ENCODE peak calls at places on chromosomes 11 and 22, in seven cellular contexts. One of them, this sample, is unnamed. For H3K9me3 and H3K4me1, the result is how much of the 10 kb centered on the place peaks cover.

GRCh38 chr11:61791737-61792309 is 576 bp downstream of the TMEM258 start:
- DNase-seq in naive thymus-derived CD4-positive, alpha-beta T cell: peak
- DNase-seq in CD8-positive, alpha-beta T cell: peak
- DNase-seq in psoas muscle: peak
- DNase-seq in body of pancreas: peak
- DNase-seq in right lobe of liver: no peak
- DNase-seq in ovary: peak
- DNase-seq in this sample: peak

GRCh38 chr11:120613264-120614226 is 102.0 kb downstream of the GRIK4 start:
- DNase-seq in naive thymus-derived CD4-positive, alpha-beta T cell: no peak
- DNase-seq in CD8-positive, alpha-beta T cell: no peak
- DNase-seq in psoas muscle: no peak
- DNase-seq in body of pancreas: no peak
- DNase-seq in right lobe of liver: no peak
- DNase-seq in ovary: no peak
- DNase-seq in this sample: no peak

GRCh38 chr11:34783816-34784317 is 132.3 kb downstream of the APIP start:
- DNase-seq in naive thymus-derived CD4-positive, alpha-beta T cell: no peak
- DNase-seq in CD8-positive, alpha-beta T cell: no peak
- DNase-seq in psoas muscle: no peak
- DNase-seq in body of pancreas: no peak
- DNase-seq in right lobe of liver: peak
- DNase-seq in ovary: no peak
- DNase-seq in this sample: no peak

GRCh38 chr22:47180796-47181195 is 418.3 kb downstream of the TBC1D22A start:
- DNase-seq in naive thymus-derived CD4-positive, alpha-beta T cell: no peak
- DNase-seq in CD8-positive, alpha-beta T cell: no peak
- DNase-seq in psoas muscle: no peak
- DNase-seq in body of pancreas: no peak
- DNase-seq in right lobe of liver: no peak
- DNase-seq in ovary: no peak
- DNase-seq in this sample: no peak

GRCh38 chr11:85664561-85665481 is at the start of gene CREBZF:
- DNase-seq in naive thymus-derived CD4-positive, alpha-beta T cell: peak
- DNase-seq in CD8-positive, alpha-beta T cell: peak
- DNase-seq in psoas muscle: peak
- DNase-seq in body of pancreas: peak
- DNase-seq in right lobe of liver: peak
- DNase-seq in ovary: peak
- DNase-seq in this sample: peak

GRCh38 chr11:79957702-79958101 is 516.9 kb upstream of the TENM4 start:
- DNase-seq in naive thymus-derived CD4-positive, alpha-beta T cell: no peak
- DNase-seq in CD8-positive, alpha-beta T cell: no peak
- DNase-seq in psoas muscle: no peak
- DNase-seq in body of pancreas: no peak
- DNase-seq in right lobe of liver: no peak
- DNase-seq in ovary: no peak
- DNase-seq in this sample: no peak

GRCh38 chr11:128764617-128765095 is 70.8 kb downstream of the FLI1 start:
- DNase-seq in naive thymus-derived CD4-positive, alpha-beta T cell: no peak
- DNase-seq in CD8-positive, alpha-beta T cell: no peak
- DNase-seq in psoas muscle: no peak
- DNase-seq in body of pancreas: peak
- DNase-seq in right lobe of liver: no peak
- DNase-seq in ovary: no peak
- DNase-seq in this sample: no peak

GRCh38 chr11:134866981-134867675 is 455.1 kb upstream of the B3GAT1 start:
- DNase-seq in naive thymus-derived CD4-positive, alpha-beta T cell: no peak
- DNase-seq in CD8-positive, alpha-beta T cell: no peak
- DNase-seq in psoas muscle: no peak
- DNase-seq in body of pancreas: no peak
- DNase-seq in right lobe of liver: no peak
- DNase-seq in ovary: no peak
- DNase-seq in this sample: no peak

GRCh38 chr11:120324932-120325810 is at the start of gene TLCD5:
- DNase-seq in naive thymus-derived CD4-positive, alpha-beta T cell: no peak
- DNase-seq in CD8-positive, alpha-beta T cell: peak
- DNase-seq in psoas muscle: peak
- DNase-seq in body of pancreas: peak
- DNase-seq in right lobe of liver: peak
- DNase-seq in ovary: peak
- DNase-seq in this sample: peak

GRCh38 chr22:30667092-30667485 is 586 bp downstream of the DUSP18 start:
- DNase-seq in naive thymus-derived CD4-positive, alpha-beta T cell: peak
- DNase-seq in CD8-positive, alpha-beta T cell: no peak
- DNase-seq in psoas muscle: no peak
- DNase-seq in body of pancreas: peak
- DNase-seq in right lobe of liver: no peak
- DNase-seq in ovary: no peak
- DNase-seq in this sample: no peak

GRCh38 chr22:39589880-39590279 is 19.3 kb downstream of the CACNA1I start:
- DNase-seq in naive thymus-derived CD4-positive, alpha-beta T cell: no peak
- DNase-seq in CD8-positive, alpha-beta T cell: no peak
- DNase-seq in psoas muscle: no peak
- DNase-seq in body of pancreas: no peak
- DNase-seq in right lobe of liver: no peak
- DNase-seq in ovary: no peak
- DNase-seq in this sample: no peak

GRCh38 chr11:96341237-96342130 is 1.5 kb downstream of the MAML2 start:
- DNase-seq in naive thymus-derived CD4-positive, alpha-beta T cell: peak
- DNase-seq in CD8-positive, alpha-beta T cell: peak
- DNase-seq in psoas muscle: peak
- DNase-seq in body of pancreas: peak
- DNase-seq in right lobe of liver: peak
- DNase-seq in ovary: peak
- DNase-seq in this sample: peak

GRCh38 chr22:35367331-35367886 is 13.5 kb upstream of the HMOX1 start:
- DNase-seq in naive thymus-derived CD4-positive, alpha-beta T cell: no peak
- DNase-seq in CD8-positive, alpha-beta T cell: no peak
- DNase-seq in psoas muscle: no peak
- DNase-seq in body of pancreas: no peak
- DNase-seq in right lobe of liver: no peak
- DNase-seq in ovary: no peak
- DNase-seq in this sample: no peak

GRCh38 chr11:74493816-74494630 is 499 bp upstream of the LIPT2 start:
- DNase-seq in naive thymus-derived CD4-positive, alpha-beta T cell: no peak
- DNase-seq in CD8-positive, alpha-beta T cell: no peak
- DNase-seq in psoas muscle: no peak
- DNase-seq in body of pancreas: no peak
- DNase-seq in right lobe of liver: no peak
- DNase-seq in ovary: no peak
- DNase-seq in this sample: no peak

GRCh38 chr11:73576226-73576625 is 21.7 kb downstream of the FAM168A start:
- DNase-seq in naive thymus-derived CD4-positive, alpha-beta T cell: no peak
- DNase-seq in CD8-positive, alpha-beta T cell: no peak
- DNase-seq in psoas muscle: no peak
- DNase-seq in body of pancreas: no peak
- DNase-seq in right lobe of liver: no peak
- DNase-seq in ovary: no peak
- DNase-seq in this sample: no peak

GRCh38 chr22:31957970-31958594 is 13.7 kb downstream of the YWHAH start:
- DNase-seq in naive thymus-derived CD4-positive, alpha-beta T cell: no peak
- DNase-seq in CD8-positive, alpha-beta T cell: no peak
- DNase-seq in psoas muscle: no peak
- DNase-seq in body of pancreas: no peak
- DNase-seq in right lobe of liver: no peak
- DNase-seq in ovary: no peak
- DNase-seq in this sample: no peak

GRCh38 chr11:134818531-134818930 is 406.5 kb upstream of the B3GAT1 start:
- DNase-seq in naive thymus-derived CD4-positive, alpha-beta T cell: no peak
- DNase-seq in CD8-positive, alpha-beta T cell: no peak
- DNase-seq in psoas muscle: no peak
- DNase-seq in body of pancreas: no peak
- DNase-seq in right lobe of liver: no peak
- DNase-seq in ovary: no peak
- DNase-seq in this sample: no peak

GRCh38 chr22:44622147-44622427 is 79.9 kb upstream of the PRR5 start:
- DNase-seq in naive thymus-derived CD4-positive, alpha-beta T cell: no peak
- DNase-seq in CD8-positive, alpha-beta T cell: peak
- DNase-seq in psoas muscle: no peak
- DNase-seq in body of pancreas: no peak
- DNase-seq in right lobe of liver: no peak
- DNase-seq in ovary: peak
- DNase-seq in this sample: no peak

GRCh38 chr22:49799431-49800075 is 28.1 kb downstream of the BRD1 start:
- DNase-seq in naive thymus-derived CD4-positive, alpha-beta T cell: no peak
- DNase-seq in CD8-positive, alpha-beta T cell: no peak
- DNase-seq in psoas muscle: no peak
- DNase-seq in body of pancreas: no peak
- DNase-seq in right lobe of liver: peak
- DNase-seq in ovary: no peak
- DNase-seq in this sample: no peak

GRCh38 chr11:9143726-9144125 is 52.3 kb upstream of the SCUBE2 start:
- DNase-seq in naive thymus-derived CD4-positive, alpha-beta T cell: no peak
- DNase-seq in CD8-positive, alpha-beta T cell: no peak
- DNase-seq in psoas muscle: no peak
- DNase-seq in body of pancreas: no peak
- DNase-seq in right lobe of liver: no peak
- DNase-seq in ovary: no peak
- DNase-seq in this sample: no peak

GRCh38 chr11:34160049-34160721 is 54.8 kb downstream of the NAT10 start:
- DNase-seq in naive thymus-derived CD4-positive, alpha-beta T cell: no peak
- DNase-seq in CD8-positive, alpha-beta T cell: no peak
- DNase-seq in psoas muscle: no peak
- DNase-seq in body of pancreas: no peak
- DNase-seq in right lobe of liver: no peak
- DNase-seq in ovary: no peak
- DNase-seq in this sample: no peak

GRCh38 chr11:83827940-83828554 is 541.9 kb upstream of the CCDC90B start:
- DNase-seq in naive thymus-derived CD4-positive, alpha-beta T cell: no peak
- DNase-seq in CD8-positive, alpha-beta T cell: no peak
- DNase-seq in psoas muscle: no peak
- DNase-seq in body of pancreas: no peak
- DNase-seq in right lobe of liver: no peak
- DNase-seq in ovary: no peak
- DNase-seq in this sample: no peak

GRCh38 chr11:114088216-114088615 is 28.7 kb downstream of the ZBTB16 start:
- DNase-seq in naive thymus-derived CD4-positive, alpha-beta T cell: no peak
- DNase-seq in CD8-positive, alpha-beta T cell: no peak
- DNase-seq in psoas muscle: no peak
- DNase-seq in body of pancreas: no peak
- DNase-seq in right lobe of liver: no peak
- DNase-seq in ovary: no peak
- DNase-seq in this sample: no peak

GRCh38 chr11:61598886-61599868 is 18.3 kb upstream of the SYT7 start:
- DNase-seq in naive thymus-derived CD4-positive, alpha-beta T cell: no peak
- DNase-seq in CD8-positive, alpha-beta T cell: no peak
- DNase-seq in psoas muscle: peak
- DNase-seq in body of pancreas: no peak
- DNase-seq in right lobe of liver: no peak
- DNase-seq in ovary: no peak
- DNase-seq in this sample: no peak

GRCh38 chr11:117187428-117187798 is 8.9 kb downstream of the SIDT2 start:
- DNase-seq in naive thymus-derived CD4-positive, alpha-beta T cell: no peak
- DNase-seq in CD8-positive, alpha-beta T cell: no peak
- DNase-seq in psoas muscle: no peak
- DNase-seq in body of pancreas: no peak
- DNase-seq in right lobe of liver: peak
- DNase-seq in ovary: peak
- DNase-seq in this sample: no peak

GRCh38 chr11:1827095-1827797 is 7.5 kb upstream of the SYT8 start:
- DNase-seq in naive thymus-derived CD4-positive, alpha-beta T cell: no peak
- DNase-seq in CD8-positive, alpha-beta T cell: no peak
- DNase-seq in psoas muscle: peak
- DNase-seq in body of pancreas: peak
- DNase-seq in right lobe of liver: peak
- DNase-seq in ovary: no peak
- DNase-seq in this sample: peak
- H3K27ac ChIP-seq in naive thymus-derived CD4-positive, alpha-beta T cell: no peak
- H3K27ac ChIP-seq in CD8-positive, alpha-beta T cell: no peak
- H3K27ac ChIP-seq in psoas muscle: peak
- H3K27ac ChIP-seq in body of pancreas: peak
- H3K27ac ChIP-seq in right lobe of liver: no peak
- H3K27ac ChIP-seq in ovary: no peak
- H3K27ac ChIP-seq in this sample: peak

GRCh38 chr22:48551716-48552268 is 1275.9 kb downstream of the BRD1 start:
- DNase-seq in naive thymus-derived CD4-positive, alpha-beta T cell: no peak
- DNase-seq in CD8-positive, alpha-beta T cell: no peak
- DNase-seq in psoas muscle: no peak
- DNase-seq in body of pancreas: no peak
- DNase-seq in right lobe of liver: no peak
- DNase-seq in ovary: no peak
- DNase-seq in this sample: no peak

GRCh38 chr22:48551061-48551460 is 1276.6 kb downstream of the BRD1 start:
- DNase-seq in naive thymus-derived CD4-positive, alpha-beta T cell: no peak
- DNase-seq in CD8-positive, alpha-beta T cell: no peak
- DNase-seq in psoas muscle: no peak
- DNase-seq in body of pancreas: no peak
- DNase-seq in right lobe of liver: no peak
- DNase-seq in ovary: no peak
- DNase-seq in this sample: no peak

GRCh38 chr22:48554893-48555552 is 1272.7 kb downstream of the BRD1 start:
- DNase-seq in naive thymus-derived CD4-positive, alpha-beta T cell: no peak
- DNase-seq in CD8-positive, alpha-beta T cell: no peak
- DNase-seq in psoas muscle: no peak
- DNase-seq in body of pancreas: no peak
- DNase-seq in right lobe of liver: no peak
- DNase-seq in ovary: no peak
- DNase-seq in this sample: no peak

GRCh38 chr22:48553694-48554308 is 1273.9 kb downstream of the BRD1 start:
- DNase-seq in naive thymus-derived CD4-positive, alpha-beta T cell: no peak
- DNase-seq in CD8-positive, alpha-beta T cell: no peak
- DNase-seq in psoas muscle: no peak
- DNase-seq in body of pancreas: no peak
- DNase-seq in right lobe of liver: no peak
- DNase-seq in ovary: no peak
- DNase-seq in this sample: no peak

DNA sequence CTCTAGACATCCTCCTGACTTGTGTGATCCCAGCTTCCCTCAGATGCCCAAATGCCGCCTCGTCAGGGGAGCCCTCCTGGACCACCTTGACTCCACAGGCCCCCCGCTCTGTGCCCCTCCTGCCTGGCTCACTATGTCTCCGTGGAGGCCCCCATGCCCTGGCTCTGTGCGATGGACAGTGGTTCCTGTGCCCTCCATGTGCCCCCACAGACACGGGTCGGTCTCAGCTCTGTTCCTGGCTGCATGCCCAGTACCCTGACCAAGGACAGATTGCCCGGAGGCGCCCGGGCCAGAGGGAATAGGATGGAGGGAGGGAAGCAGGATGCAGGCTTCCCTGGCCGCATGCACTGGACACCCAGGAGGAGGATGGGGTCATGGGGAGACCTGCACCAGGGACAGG is 1274.6 kb downstream of the BRD1 start:
- DNase-seq in naive thymus-derived CD4-positive, alpha-beta T cell: no peak
- DNase-seq in CD8-positive, alpha-beta T cell: no peak
- DNase-seq in psoas muscle: no peak
- DNase-seq in body of pancreas: no peak
- DNase-seq in right lobe of liver: no peak
- DNase-seq in ovary: no peak
- DNase-seq in this sample: no peak
- H3K9me3 ChIP-seq in naive thymus-derived CD4-positive, alpha-beta T cell: under half
- H3K9me3 ChIP-seq in CD8-positive, alpha-beta T cell: under half
- H3K9me3 ChIP-seq in psoas muscle: under half
- H3K9me3 ChIP-seq in body of pancreas: under half
- H3K9me3 ChIP-seq in right lobe of liver: under half
- H3K9me3 ChIP-seq in ovary: under half
- H3K9me3 ChIP-seq in this sample: under half

GRCh38 chr22:22924369-22925145 is 36.9 kb downstream of the IGLL5 start:
- DNase-seq in naive thymus-derived CD4-positive, alpha-beta T cell: no peak
- DNase-seq in CD8-positive, alpha-beta T cell: no peak
- DNase-seq in psoas muscle: no peak
- DNase-seq in body of pancreas: no peak
- DNase-seq in right lobe of liver: peak
- DNase-seq in ovary: no peak
- DNase-seq in this sample: no peak
- H3K4me1 ChIP-seq in naive thymus-derived CD4-positive, alpha-beta T cell: under half
- H3K4me1 ChIP-seq in CD8-positive, alpha-beta T cell: under half
- H3K4me1 ChIP-seq in psoas muscle: under half
- H3K4me1 ChIP-seq in body of pancreas: under half
- H3K4me1 ChIP-seq in right lobe of liver: under half
- H3K4me1 ChIP-seq in ovary: under half
- H3K4me1 ChIP-seq in this sample: under half

GRCh38 chr11:14645985-14646900 is 2.6 kb downstream of the PDE3B start:
- DNase-seq in naive thymus-derived CD4-positive, alpha-beta T cell: no peak
- DNase-seq in CD8-positive, alpha-beta T cell: no peak
- DNase-seq in psoas muscle: no peak
- DNase-seq in body of pancreas: no peak
- DNase-seq in right lobe of liver: no peak
- DNase-seq in ovary: no peak
- DNase-seq in this sample: no peak
- H3K27ac ChIP-seq in naive thymus-derived CD4-positive, alpha-beta T cell: peak
- H3K27ac ChIP-seq in CD8-positive, alpha-beta T cell: peak
- H3K27ac ChIP-seq in psoas muscle: no peak
- H3K27ac ChIP-seq in body of pancreas: no peak
- H3K27ac ChIP-seq in right lobe of liver: peak
- H3K27ac ChIP-seq in ovary: no peak
- H3K27ac ChIP-seq in this sample: no peak

This sample was measured in aorta.